ENCODE peak calls at places on chromosome 5, in five cellular contexts. One of them, this sample, is unnamed.

GRCh38 chr5:149082271-149082670 is 19.4 kb upstream of the SH3TC2 start:
- DNase-seq in Panc1: no peak
- DNase-seq in prostate gland: no peak
- DNase-seq in transverse colon: no peak
- DNase-seq in thoracic aorta: no peak
- DNase-seq in this sample: no peak

GRCh38 chr5:84383816-84384603 is 670 bp downstream of the EDIL3 start:
- DNase-seq in Panc1: no peak
- DNase-seq in prostate gland: no peak
- DNase-seq in transverse colon: peak; percentile 51
- DNase-seq in thoracic aorta: no peak
- DNase-seq in this sample: peak; percentile 44

GRCh38 chr5:124927735-124928134 is 181.3 kb upstream of the ZNF608 start:
- DNase-seq in Panc1: no peak
- DNase-seq in prostate gland: no peak
- DNase-seq in transverse colon: no peak
- DNase-seq in thoracic aorta: no peak
- DNase-seq in this sample: no peak

GRCh38 chr5:141940695-141941271 is 17.1 kb downstream of the DELE1 start:
- DNase-seq in Panc1: no peak
- DNase-seq in prostate gland: no peak
- DNase-seq in transverse colon: no peak
- DNase-seq in thoracic aorta: no peak
- DNase-seq in this sample: no peak

GRCh38 chr5:135064235-135064570 is 30.2 kb upstream of the PITX1 start:
- DNase-seq in Panc1: no peak
- DNase-seq in prostate gland: no peak
- DNase-seq in transverse colon: no peak
- DNase-seq in thoracic aorta: no peak
- DNase-seq in this sample: no peak

GRCh38 chr5:133381571-133382365 is 230.6 kb downstream of the FSTL4 start:
- DNase-seq in Panc1: no peak
- DNase-seq in prostate gland: no peak
- DNase-seq in transverse colon: no peak
- DNase-seq in thoracic aorta: no peak
- DNase-seq in this sample: no peak

GRCh38 chr5:122295138-122295537 is 16.9 kb upstream of the SNCAIP start:
- DNase-seq in Panc1: no peak
- DNase-seq in prostate gland: no peak
- DNase-seq in transverse colon: no peak
- DNase-seq in thoracic aorta: no peak
- DNase-seq in this sample: no peak

GRCh38 chr5:6705088-6705487 is 8.1 kb upstream of the TENT4A start:
- DNase-seq in Panc1: no peak
- DNase-seq in prostate gland: no peak
- DNase-seq in transverse colon: no peak
- DNase-seq in thoracic aorta: no peak
- DNase-seq in this sample: no peak

GRCh38 chr5:88675159-88675757 is 207.7 kb downstream of the MEF2C start:
- DNase-seq in Panc1: no peak
- DNase-seq in prostate gland: no peak
- DNase-seq in transverse colon: no peak
- DNase-seq in thoracic aorta: no peak
- DNase-seq in this sample: no peak

GRCh38 chr5:41410737-41411136 is 99.7 kb downstream of the PLCXD3 start:
- DNase-seq in Panc1: no peak
- DNase-seq in prostate gland: no peak
- DNase-seq in transverse colon: no peak
- DNase-seq in thoracic aorta: no peak
- DNase-seq in this sample: no peak

GRCh38 chr5:131747180-131748105 is 49.4 kb downstream of the FNIP1 start:
- DNase-seq in Panc1: peak; percentile 47
- DNase-seq in prostate gland: no peak
- DNase-seq in transverse colon: no peak
- DNase-seq in thoracic aorta: no peak
- DNase-seq in this sample: no peak

GRCh38 chr5:139210585-139210984 is 12.4 kb upstream of the SIL1 start:
- DNase-seq in Panc1: no peak
- DNase-seq in prostate gland: no peak
- DNase-seq in transverse colon: no peak
- DNase-seq in thoracic aorta: no peak
- DNase-seq in this sample: no peak

GRCh38 chr5:170809551-170809950 is 26.0 kb downstream of the GABRP start:
- DNase-seq in Panc1: no peak
- DNase-seq in prostate gland: no peak
- DNase-seq in transverse colon: peak; percentile 8
- DNase-seq in thoracic aorta: no peak
- DNase-seq in this sample: no peak

GRCh38 chr5:140358738-140359310 is 1.2 kb upstream of the SLC4A9 start:
- DNase-seq in Panc1: no peak
- DNase-seq in prostate gland: no peak
- DNase-seq in transverse colon: no peak
- DNase-seq in thoracic aorta: no peak
- DNase-seq in this sample: no peak

GRCh38 chr5:36944607-36945225 is 68.1 kb downstream of the NIPBL start:
- DNase-seq in Panc1: peak; percentile 41
- DNase-seq in prostate gland: no peak
- DNase-seq in transverse colon: no peak
- DNase-seq in thoracic aorta: no peak
- DNase-seq in this sample: no peak

GRCh38 chr5:168844566-168845296 is 265.6 kb upstream of the PANK3 start:
- DNase-seq in Panc1: no peak
- DNase-seq in prostate gland: no peak
- DNase-seq in transverse colon: no peak
- DNase-seq in thoracic aorta: no peak
- DNase-seq in this sample: no peak

GRCh38 chr5:37619353-37619752 is 220.5 kb downstream of the GDNF start:
- DNase-seq in Panc1: no peak
- DNase-seq in prostate gland: no peak
- DNase-seq in transverse colon: no peak
- DNase-seq in thoracic aorta: no peak
- DNase-seq in this sample: no peak

GRCh38 chr5:84378961-84379360 is 5.7 kb downstream of the EDIL3 start:
- DNase-seq in Panc1: no peak
- DNase-seq in prostate gland: no peak
- DNase-seq in transverse colon: no peak
- DNase-seq in thoracic aorta: no peak
- DNase-seq in this sample: no peak

GRCh38 chr5:61805101-61805500 is 473.0 kb downstream of the ZSWIM6 start:
- DNase-seq in Panc1: no peak
- DNase-seq in prostate gland: peak; percentile 51
- DNase-seq in transverse colon: no peak
- DNase-seq in thoracic aorta: no peak
- DNase-seq in this sample: no peak

GRCh38 chr5:17365756-17366155 is 132.3 kb upstream of the TAF11L2 start:
- DNase-seq in Panc1: no peak
- DNase-seq in prostate gland: no peak
- DNase-seq in transverse colon: no peak
- DNase-seq in thoracic aorta: no peak
- DNase-seq in this sample: no peak

GRCh38 chr5:30937070-30937469 is 256.4 kb upstream of the CDH6 start:
- DNase-seq in Panc1: no peak
- DNase-seq in prostate gland: no peak
- DNase-seq in transverse colon: no peak
- DNase-seq in thoracic aorta: no peak
- DNase-seq in this sample: no peak

GRCh38 chr5:168656633-168657032 is 77.5 kb upstream of the PANK3 start:
- DNase-seq in Panc1: no peak
- DNase-seq in prostate gland: peak; percentile 25
- DNase-seq in transverse colon: no peak
- DNase-seq in thoracic aorta: no peak
- DNase-seq in this sample: no peak

GRCh38 chr5:1140188-1140817 is 28.4 kb upstream of the SLC12A7 start:
- DNase-seq in Panc1: peak; percentile 51
- DNase-seq in prostate gland: peak; percentile 81
- DNase-seq in transverse colon: peak; percentile 89
- DNase-seq in thoracic aorta: no peak
- DNase-seq in this sample: peak; percentile 92

GRCh38 chr5:132283423-132284043 is 10.7 kb upstream of the SLC22A4 start:
- DNase-seq in Panc1: no peak
- DNase-seq in prostate gland: no peak
- DNase-seq in transverse colon: no peak
- DNase-seq in thoracic aorta: no peak
- DNase-seq in this sample: peak; percentile 50

GRCh38 chr5:67198917-67199316 is 2.3 kb upstream of the CD180 start:
- DNase-seq in Panc1: no peak
- DNase-seq in prostate gland: no peak
- DNase-seq in transverse colon: no peak
- DNase-seq in thoracic aorta: no peak
- DNase-seq in this sample: no peak

GRCh38 chr5:90434116-90434714 is 24.7 kb upstream of the CETN3 start:
- DNase-seq in Panc1: no peak
- DNase-seq in prostate gland: peak; percentile 15
- DNase-seq in transverse colon: peak; percentile 46
- DNase-seq in thoracic aorta: no peak
- DNase-seq in this sample: peak; percentile 74

GRCh38 chr5:122408592-122409219 is 96.7 kb downstream of the SNCAIP start:
- DNase-seq in Panc1: no peak
- DNase-seq in prostate gland: no peak
- DNase-seq in transverse colon: no peak
- DNase-seq in thoracic aorta: no peak
- DNase-seq in this sample: no peak

GRCh38 chr5:181173420-181174342 is 26.3 kb downstream of the OR2V2 start:
- DNase-seq in Panc1: peak; percentile 95
- DNase-seq in prostate gland: no peak
- DNase-seq in transverse colon: no peak
- DNase-seq in thoracic aorta: no peak
- DNase-seq in this sample: no peak

GRCh38 chr5:67300321-67300720 is 103.7 kb upstream of the CD180 start:
- DNase-seq in Panc1: no peak
- DNase-seq in prostate gland: no peak
- DNase-seq in transverse colon: no peak
- DNase-seq in thoracic aorta: no peak
- DNase-seq in this sample: no peak

GRCh38 chr5:101424530-101425175 is 521.6 kb upstream of the ST8SIA4 start:
- DNase-seq in Panc1: peak; percentile 8
- DNase-seq in prostate gland: no peak
- DNase-seq in transverse colon: no peak
- DNase-seq in thoracic aorta: no peak
- DNase-seq in this sample: no peak

GRCh38 chr5:155316310-155316709 is 302.8 kb downstream of the KIF4B start:
- DNase-seq in Panc1: no peak
- DNase-seq in prostate gland: no peak
- DNase-seq in transverse colon: no peak
- DNase-seq in thoracic aorta: no peak
- DNase-seq in this sample: no peak

GRCh38 chr5:174453690-174454089 is 270.7 kb upstream of the MSX2 start:
- DNase-seq in Panc1: no peak
- DNase-seq in prostate gland: peak; percentile 26
- DNase-seq in transverse colon: no peak
- DNase-seq in thoracic aorta: no peak
- DNase-seq in this sample: no peak

GRCh38 chr5:140607031-140607430 is 25.9 kb downstream of the CD14 start:
- DNase-seq in Panc1: no peak
- DNase-seq in prostate gland: no peak
- DNase-seq in transverse colon: no peak
- DNase-seq in thoracic aorta: no peak
- DNase-seq in this sample: no peak

GRCh38 chr5:34854459-34855174 is 15.7 kb downstream of the TTC23L start:
- DNase-seq in Panc1: no peak
- DNase-seq in prostate gland: no peak
- DNase-seq in transverse colon: no peak
- DNase-seq in thoracic aorta: no peak
- DNase-seq in this sample: no peak

GRCh38 chr5:91651704-91652103 is 268.6 kb upstream of the ARRDC3 start:
- DNase-seq in Panc1: no peak
- DNase-seq in prostate gland: no peak
- DNase-seq in transverse colon: no peak
- DNase-seq in thoracic aorta: no peak
- DNase-seq in this sample: no peak

GRCh38 chr5:164420161-164420560 is 914.7 kb downstream of the MAT2B start:
- DNase-seq in Panc1: no peak
- DNase-seq in prostate gland: no peak
- DNase-seq in transverse colon: no peak
- DNase-seq in thoracic aorta: no peak
- DNase-seq in this sample: no peak

GRCh38 chr5:164422400-164422799 is 917.0 kb downstream of the MAT2B start:
- DNase-seq in Panc1: no peak
- DNase-seq in prostate gland: no peak
- DNase-seq in transverse colon: no peak
- DNase-seq in thoracic aorta: no peak
- DNase-seq in this sample: peak; percentile 1
- TF ChIP-seq CTCF in Panc1: no peak
- TF ChIP-seq CTCF in prostate gland: no peak
- TF ChIP-seq CTCF in transverse colon: no peak
- TF ChIP-seq CTCF in thoracic aorta: no peak
- TF ChIP-seq CTCF in this sample: no peak

DNA sequence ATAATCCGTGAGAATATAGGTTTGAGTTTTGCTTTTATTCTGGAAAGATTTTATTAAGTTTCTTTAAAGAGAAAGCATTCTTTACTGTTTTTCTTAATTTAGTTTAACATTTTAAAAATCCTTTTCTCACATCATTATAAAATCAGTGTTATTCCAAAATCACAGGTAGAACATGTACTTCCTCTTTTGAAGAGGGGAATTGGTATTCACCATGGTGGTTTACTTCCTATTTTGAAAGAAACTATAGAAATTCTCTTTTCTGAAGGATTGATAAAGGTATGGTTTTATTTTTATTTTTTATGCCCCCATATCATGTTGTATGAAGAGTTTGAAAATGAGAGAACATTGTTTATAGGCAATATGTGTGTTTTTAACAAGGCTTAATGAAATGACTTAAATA is 43.0 kb downstream of the MTREX start:
- DNase-seq in Panc1: no peak
- DNase-seq in prostate gland: no peak
- DNase-seq in transverse colon: no peak
- DNase-seq in thoracic aorta: no peak
- DNase-seq in this sample: no peak
- H3K36me3 ChIP-seq in Panc1: peaks cover 58% of the 10 kb centered on the region
- H3K36me3 ChIP-seq in prostate gland: no peaks in the 10 kb centered on the region
- H3K36me3 ChIP-seq in transverse colon: no peaks in the 10 kb centered on the region
- H3K36me3 ChIP-seq in thoracic aorta: peaks cover 46% of the 10 kb centered on the region
- H3K36me3 ChIP-seq in this sample: peaks cover 3% of the 10 kb centered on the region

GRCh38 chr5:171997011-171997410 is 9.4 kb downstream of the FBXW11 start:
- DNase-seq in Panc1: no peak
- DNase-seq in prostate gland: no peak
- DNase-seq in transverse colon: no peak
- DNase-seq in thoracic aorta: no peak
- DNase-seq in this sample: no peak
- H3K4me1 ChIP-seq in Panc1: peaks cover 46% of the 10 kb centered on the region
- H3K4me1 ChIP-seq in prostate gland: peaks cover 4% of the 10 kb centered on the region
- H3K4me1 ChIP-seq in transverse colon: peaks cover 58% of the 10 kb centered on the region
- H3K4me1 ChIP-seq in thoracic aorta: peaks cover 46% of the 10 kb centered on the region
- H3K4me1 ChIP-seq in this sample: peaks cover 18% of the 10 kb centered on the region

DNA sequence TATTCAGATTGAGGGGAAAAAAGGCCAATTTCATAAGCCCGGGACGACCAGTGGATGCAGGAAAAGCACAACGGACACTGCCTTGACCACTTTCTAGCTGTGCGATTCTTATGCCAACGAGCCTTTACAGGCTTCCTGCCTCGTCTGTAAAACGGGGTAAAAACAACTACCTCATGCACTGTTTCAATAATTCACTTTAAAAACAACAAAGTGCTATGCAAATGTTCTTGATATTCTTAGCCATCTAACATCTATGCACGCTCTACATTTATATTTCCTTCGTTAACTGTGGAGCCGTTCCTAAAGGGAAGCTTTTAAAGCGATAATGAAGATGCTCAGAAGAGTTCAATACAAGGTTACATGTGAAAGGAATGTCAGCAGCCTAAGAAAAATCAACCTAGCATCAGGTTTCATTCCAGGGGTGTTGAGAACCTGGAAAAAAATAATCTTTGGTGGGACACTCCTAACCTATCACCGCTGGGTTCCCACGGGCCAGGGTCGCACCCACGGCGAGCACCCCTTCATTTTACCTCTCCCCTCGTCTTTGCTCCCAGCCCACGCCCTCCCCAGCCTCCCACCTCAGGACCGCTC is 995 bp downstream of the ARSB start:
- DNase-seq in Panc1: no peak
- DNase-seq in prostate gland: no peak
- DNase-seq in transverse colon: no peak
- DNase-seq in thoracic aorta: no peak
- DNase-seq in this sample: no peak
- TF ChIP-seq CTCF in Panc1: no peak
- TF ChIP-seq CTCF in prostate gland: no peak
- TF ChIP-seq CTCF in transverse colon: no peak
- TF ChIP-seq CTCF in thoracic aorta: peak; percentile 38
- TF ChIP-seq CTCF in this sample: no peak